ENCODE peak calls at places on chromosome 15, in seven cellular contexts. I, J, L, M, G, Q and H are unnamed samples.

GRCh38 chr15:83380026-83380425 is 67.1 kb upstream of the SH3GL3 start:
- DNase-seq in I (no peak), J (no peak), L (no peak), M (no peak), G (no peak), Q (no peak), H (no peak)

GRCh38 chr15:48266029-48266428 is 59.9 kb downstream of the SLC12A1 start:
- DNase-seq in I (no peak), J (no peak), L (no peak), M (no peak), G (no peak), Q (no peak), H (no peak)

GRCh38 chr15:90819390-90819789 is 49.0 kb upstream of the FURIN start:
- DNase-seq in I (peak; percentile 82), J (no peak), L (no peak), M (no peak), G (peak; percentile 32), Q (no peak), H (no peak)

GRCh38 chr15:31364301-31365031 is 37.8 kb downstream of the KLF13 start:
- DNase-seq in I (no peak), J (no peak), L (no peak), M (peak; percentile 79), G (peak; percentile 87), Q (peak; percentile 4), H (no peak)

GRCh38 chr15:46685681-46686080 is 1031.6 kb upstream of the SEMA6D start:
- DNase-seq in I (no peak), J (no peak), L (no peak), M (no peak), G (no peak), Q (no peak), H (no peak)

GRCh38 chr15:43390723-43391122 is 19.8 kb downstream of the TUBGCP4 start:
- DNase-seq in I (no peak), J (no peak), L (peak; percentile 46), M (no peak), G (no peak), Q (no peak), H (no peak)

GRCh38 chr15:62844564-62845235 is 197.8 kb upstream of the TPM1 start:
- DNase-seq in I (no peak), J (no peak), L (no peak), M (no peak), G (no peak), Q (no peak), H (no peak)

GRCh38 chr15:80436511-80437307 is 32.5 kb downstream of the ARNT2 start:
- DNase-seq in I (no peak), J (no peak), L (peak; percentile 82), M (no peak), G (no peak), Q (no peak), H (peak; percentile 88)

GRCh38 chr15:69729167-69729748 is 276.6 kb downstream of the RPLP1 start:
- DNase-seq in I (peak; percentile 43), J (no peak), L (peak; percentile 8), M (no peak), G (peak; percentile 54), Q (peak; percentile 49), H (no peak)

GRCh38 chr15:55914446-55914845 is 79.0 kb downstream of the NEDD4 start:
- DNase-seq in I (no peak), J (no peak), L (no peak), M (no peak), G (no peak), Q (no peak), H (no peak)

GRCh38 chr15:43266834-43267233 is at the start of gene TGM5:
- DNase-seq in I (peak; percentile 31), J (no peak), L (no peak), M (no peak), G (peak; percentile 28), Q (no peak), H (no peak)

GRCh38 chr15:67765706-67766105 is 59.6 kb upstream of the SKOR1 start:
- DNase-seq in I (no peak), J (no peak), L (no peak), M (no peak), G (no peak), Q (no peak), H (no peak)

GRCh38 chr15:89291934-89292438 is 42.6 kb downstream of the POLG start:
- DNase-seq in I (no peak), J (no peak), L (no peak), M (no peak), G (no peak), Q (no peak), H (no peak)

GRCh38 chr15:38690737-38691332 is 126.2 kb upstream of the RASGRP1 start:
- DNase-seq in I (peak; percentile 71), J (no peak), L (peak; percentile 75), M (peak; percentile 29), G (peak; percentile 71), Q (peak; percentile 83), H (no peak)

GRCh38 chr15:93033434-93034045 is 55.5 kb downstream of the RGMA start:
- DNase-seq in I (no peak), J (no peak), L (no peak), M (peak; percentile 10), G (no peak), Q (no peak), H (peak; percentile 53)

GRCh38 chr15:63909819-63910437 is 76.2 kb upstream of the HERC1 start:
- DNase-seq in I (peak; percentile 37), J (no peak), L (peak; percentile 53), M (no peak), G (peak; percentile 80), Q (no peak), H (no peak)

GRCh38 chr15:62976301-62976842 is 66.2 kb upstream of the TPM1 start:
- DNase-seq in I (no peak), J (no peak), L (peak; percentile 64), M (no peak), G (no peak), Q (no peak), H (no peak)

GRCh38 chr15:22979069-22979698 is 984 bp downstream of the CYFIP1 start:
- DNase-seq in I (peak; percentile 59), J (no peak), L (peak; percentile 42), M (peak; percentile 20), G (peak; percentile 67), Q (peak; percentile 69), H (peak; percentile 82)

GRCh38 chr15:63374686-63375520 is 6.7 kb downstream of the CA12 start:
- DNase-seq in I (no peak), J (no peak), L (peak; percentile 80), M (no peak), G (peak; percentile 81), Q (no peak), H (peak; percentile 71)

GRCh38 chr15:31305375-31305774 is 21.3 kb upstream of the KLF13 start:
- DNase-seq in I (no peak), J (no peak), L (no peak), M (no peak), G (no peak), Q (no peak), H (no peak)

GRCh38 chr15:66560856-66561525 is 4.8 kb downstream of the LCTL start:
- DNase-seq in I (no peak), J (no peak), L (no peak), M (no peak), G (no peak), Q (no peak), H (no peak)

GRCh38 chr15:101176625-101177024 is 75.2 kb downstream of the CHSY1 start:
- DNase-seq in I (no peak), J (no peak), L (peak; percentile 75), M (no peak), G (peak; percentile 42), Q (no peak), H (peak; percentile 52)

GRCh38 chr15:39756806-39757522 is 25.7 kb downstream of the FSIP1 start:
- DNase-seq in I (peak; percentile 24), J (no peak), L (peak; percentile 83), M (no peak), G (peak; percentile 16), Q (peak; percentile 85), H (no peak)

GRCh38 chr15:66670698-66671580 is 31.1 kb upstream of the SMAD6 start:
- DNase-seq in I (peak; percentile 85), J (no peak), L (no peak), M (no peak), G (peak; percentile 42), Q (peak; percentile 76), H (peak; percentile 96)

GRCh38 chr15:64023215-64023614 is 23.1 kb downstream of the DAPK2 start:
- DNase-seq in I (no peak), J (no peak), L (no peak), M (no peak), G (no peak), Q (no peak), H (no peak)

GRCh38 chr15:66673410-66674322 is 28.4 kb upstream of the SMAD6 start:
- DNase-seq in I (no peak), J (no peak), L (no peak), M (no peak), G (no peak), Q (peak; percentile 89), H (no peak)

GRCh38 chr15:96353931-96354730 is 23.6 kb downstream of the NR2F2 start:
- DNase-seq in I (no peak), J (no peak), L (peak; percentile 60), M (no peak), G (no peak), Q (peak; percentile 88), H (peak; percentile 63)

GRCh38 chr15:88238618-88239430 is 17.7 kb downstream of the NTRK3 start:
- DNase-seq in I (no peak), J (no peak), L (peak; percentile 41), M (no peak), G (no peak), Q (no peak), H (no peak)

GRCh38 chr15:29364429-29365078 is 94.9 kb upstream of the NSMCE3 start:
- DNase-seq in I (no peak), J (no peak), L (peak; percentile 86), M (no peak), G (no peak), Q (peak; percentile 34), H (no peak)
- TF ChIP-seq CTCF in I (peak; percentile 7), J (peak; percentile 25), L (no peak), M (no peak), G (no peak), Q (peak; percentile 37), H (peak; percentile 13)

DNA sequence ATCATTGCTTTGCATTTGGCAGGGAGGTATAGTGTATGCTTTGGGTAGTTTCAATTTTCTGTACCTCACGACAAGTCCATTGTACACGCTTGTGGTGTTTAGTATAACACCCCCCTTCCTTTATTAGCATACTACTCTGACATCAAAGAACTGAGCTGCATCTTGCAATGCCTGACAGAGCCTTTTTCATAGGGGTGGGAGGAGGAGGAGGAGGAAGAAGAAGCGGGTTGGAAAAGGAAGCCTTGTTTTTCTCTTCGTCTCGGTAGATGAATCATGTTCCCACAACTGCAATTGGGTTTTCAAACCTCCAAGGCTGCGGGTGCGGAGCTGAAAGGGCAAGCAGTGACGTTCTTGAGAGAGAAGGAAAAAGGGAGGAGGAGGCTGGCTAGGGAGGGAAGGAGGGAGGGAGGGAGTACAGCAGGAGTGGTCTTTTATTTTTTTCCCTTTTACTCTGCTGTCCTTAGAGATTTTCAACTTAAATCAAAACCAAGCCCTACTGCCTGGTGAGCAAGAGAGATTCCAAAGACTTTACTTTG is 175.7 kb downstream of the KLHL25 start:
- DNase-seq in I (no peak), J (no peak), L (peak; percentile 98), M (peak; percentile 81), G (no peak), Q (peak; percentile 63), H (peak; percentile 73)
- H3K27ac ChIP-seq in I (no peak overlapping the region), J (peak overlapping the region; percentile 66), L (peak overlapping the region; percentile 52), M (peak overlapping the region; percentile 83), G (peak overlapping the region; percentile 65), Q (peak overlapping the region; percentile 81), H (peak overlapping the region; percentile 38)

GRCh38 chr15:51884041-51884440 is 54.6 kb downstream of the TMOD3 start:
- DNase-seq in I (no peak), J (no peak), L (no peak), M (no peak), G (no peak), Q (no peak), H (no peak)
- H3K4me1 ChIP-seq in I (peaks cover 15% of the 10 kb centered on the region), J (peaks cover 39% of the 10 kb centered on the region), L (peaks cover 14% of the 10 kb centered on the region), M (no peaks in the 10 kb centered on the region), G (peaks cover 22% of the 10 kb centered on the region), Q (peaks cover 10% of the 10 kb centered on the region), H (peaks cover 30% of the 10 kb centered on the region)

GRCh38 chr15:100131321-100132224 is 210.2 kb downstream of the ADAMTS17 start:
- DNase-seq in I (peak; percentile 63), J (no peak), L (peak; percentile 39), M (no peak), G (peak; percentile 50), Q (peak; percentile 49), H (no peak)
- TF ChIP-seq CTCF in I (peak; percentile 26), J (peak; percentile 26), L (peak; percentile 43), M (peak; percentile 27), G (peak; percentile 16), Q (peak; percentile 44), H (no peak)